ENCODE peak calls at places on chromosomes 4 and X, in six cellular contexts. W, Y, O, B, K and E are unnamed samples.

GRCh38 chr4:65023877-65024670 is 614.8 kb upstream of the TECRL start:
- DNase-seq in B (no peak), Y (no peak), W (no peak), K (no peak), O (peak; percentile 2), E (no peak)

GRCh38 chrX:151825927-151826471 is 86.7 kb upstream of the MAGEA4 start:
- DNase-seq in O (peak; percentile 0), B (peak; percentile 40), W (no peak), K (no peak), Y (no peak), E (no peak)

GRCh38 chr4:154877110-154877760 is 96.2 kb downstream of the RBM46 start:
- DNase-seq in B (peak; percentile 16), Y (no peak), K (no peak), O (no peak), W (no peak), E (no peak)

GRCh38 chr4:169968999-169969398 is 57.2 kb downstream of the MFAP3L start:
- DNase-seq in B (no peak), Y (no peak), O (no peak), K (no peak), W (no peak), E (no peak)

GRCh38 chrX:96182366-96182765 is 502.3 kb upstream of the DIAPH2 start:
- DNase-seq in Y (no peak), K (no peak), O (peak; percentile 72), B (no peak), W (no peak), E (no peak)

GRCh38 chr4:42436950-42437349 is 39.7 kb downstream of the SHISA3 start:
- DNase-seq in B (no peak), Y (no peak), O (no peak), W (no peak), K (no peak), E (no peak)

GRCh38 chr4:8553958-8554357 is 26.2 kb upstream of the GPR78 start:
- DNase-seq in Y (peak; percentile 57), W (no peak), K (no peak), O (no peak), B (no peak), E (no peak)

GRCh38 chr4:101977096-101977495 is 186.6 kb downstream of the BANK1 start:
- DNase-seq in Y (peak; percentile 83), O (no peak), B (peak; percentile 94), K (no peak), W (no peak), E (no peak)

GRCh38 chr4:72531768-72532290 is 37.2 kb downstream of the ADAMTS3 start:
- DNase-seq in O (no peak), W (no peak), K (no peak), Y (no peak), B (no peak), E (no peak)

GRCh38 chr4:171876636-171877035 is 63.4 kb downstream of the GALNTL6 start:
- DNase-seq in K (no peak), W (no peak), B (no peak), Y (no peak), O (no peak), E (no peak)

GRCh38 chr4:181819951-181820350 is 423.3 kb upstream of the TENM3 start:
- DNase-seq in K (no peak), Y (no peak), B (no peak), W (no peak), O (no peak), E (no peak)

GRCh38 chr4:72689929-72690328 is 120.9 kb upstream of the ADAMTS3 start:
- DNase-seq in W (no peak), Y (no peak), K (no peak), B (no peak), O (no peak), E (no peak)

GRCh38 chr4:128916832-128917231 is 107.3 kb downstream of the JADE1 start:
- DNase-seq in O (no peak), Y (no peak), W (peak; percentile 33), K (no peak), B (no peak), E (peak; percentile 21)

GRCh38 chr4:37763831-37764230 is 62.7 kb upstream of the PGM2 start:
- DNase-seq in K (no peak), B (no peak), Y (no peak), O (no peak), W (no peak), E (no peak)

GRCh38 chr4:92969650-92970370 is 666.0 kb downstream of the GRID2 start:
- DNase-seq in K (no peak), O (no peak), W (no peak), Y (no peak), B (peak; percentile 44), E (no peak)

GRCh38 chrX:122850326-122850725 is 333.8 kb upstream of the GRIA3 start:
- DNase-seq in O (no peak), K (no peak), B (no peak), W (no peak), Y (no peak), E (no peak)

GRCh38 chr4:182600093-182600492 is 317.1 kb downstream of the DCTD start:
- DNase-seq in W (no peak), K (no peak), B (no peak), O (no peak), Y (no peak), E (no peak)

GRCh38 chr4:26030260-26030667 is 116.2 kb downstream of the SMIM20 start:
- DNase-seq in B (no peak), W (no peak), K (no peak), Y (no peak), O (peak; percentile 98), E (no peak)

GRCh38 chrX:46865281-46865680 is 28.4 kb downstream of the RP2 start:
- DNase-seq in K (no peak), B (peak; percentile 20), Y (no peak), O (no peak), W (no peak), E (no peak)

GRCh38 chr4:103091601-103092223 is 7.9 kb downstream of the BDH2 start:
- DNase-seq in B (no peak), Y (no peak), O (peak; percentile 77), W (peak; percentile 46), K (no peak), E (peak; percentile 31)

DNA sequence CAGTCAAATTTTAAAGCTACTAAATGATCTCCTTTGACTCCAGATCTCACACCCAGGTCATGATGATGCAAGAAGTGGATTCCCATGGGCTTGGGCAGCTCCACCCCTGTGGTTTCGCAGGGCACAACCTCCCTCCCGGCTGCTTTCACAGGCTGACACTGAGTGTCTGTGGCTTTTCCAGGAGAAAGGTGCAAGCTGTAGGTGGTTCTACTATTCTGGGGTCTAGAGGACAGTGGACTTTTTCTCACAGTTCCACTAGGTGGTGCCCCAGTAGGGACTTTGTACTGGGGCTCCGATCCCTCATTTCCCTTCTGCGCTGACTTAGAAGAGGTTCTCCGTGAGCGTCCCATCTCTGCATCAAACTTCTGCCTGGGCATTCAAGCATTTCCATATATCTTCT is 845.2 kb downstream of the PCDH18 start:
- DNase-seq in W (no peak), Y (no peak), B (no peak), K (no peak), O (peak; percentile 52), E (no peak)
- TF ChIP-seq CTCF in W (no peak), Y (no peak), B (no peak), K (no peak), O (peak; percentile 69), E (no peak)

GRCh38 chr4:4880492-4880891 is 21.0 kb downstream of the MSX1 start:
- DNase-seq in K (no peak), B (no peak), Y (no peak), W (peak; percentile 42), O (no peak), E (peak; percentile 42)
- TF ChIP-seq CTCF in K (no peak), B (peak; percentile 24), Y (no peak), W (no peak), O (peak; percentile 57), E (peak; percentile 17)

DNA sequence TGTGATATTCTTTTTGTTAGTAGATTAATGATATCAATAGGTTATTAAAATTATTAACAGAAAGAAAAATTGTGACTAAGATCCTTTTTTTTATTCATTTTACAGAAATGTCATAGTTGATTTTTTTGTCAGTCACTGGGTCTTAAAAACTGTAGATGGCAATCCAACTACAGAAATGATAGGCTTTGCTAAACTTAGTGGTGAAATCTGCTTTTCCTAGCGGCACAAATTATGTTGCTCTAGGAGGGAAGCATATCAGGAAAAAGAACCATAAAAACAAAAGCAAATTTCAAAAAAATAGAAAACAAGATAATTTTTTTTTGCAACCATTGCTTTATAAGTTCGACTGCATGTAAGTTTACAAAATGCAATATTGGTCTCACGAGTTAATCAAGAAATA is 443.5 kb upstream of the IGFBP7 start:
- DNase-seq in K (no peak), O (no peak), Y (no peak), B (no peak), W (no peak), E (no peak)
- TF ChIP-seq CTCF in K (no peak), O (no peak), Y (no peak), B (no peak), W (no peak), E (no peak)

GRCh38 chrX:16993791-16994318 is 47.4 kb downstream of the REPS2 start:
- DNase-seq in K (no peak), W (no peak), O (peak; percentile 17), Y (no peak), B (no peak), E (no peak)
- TF ChIP-seq CTCF in K (no peak), W (no peak), O (peak; percentile 55), Y (no peak), B (peak; percentile 19), E (no peak)

DNA sequence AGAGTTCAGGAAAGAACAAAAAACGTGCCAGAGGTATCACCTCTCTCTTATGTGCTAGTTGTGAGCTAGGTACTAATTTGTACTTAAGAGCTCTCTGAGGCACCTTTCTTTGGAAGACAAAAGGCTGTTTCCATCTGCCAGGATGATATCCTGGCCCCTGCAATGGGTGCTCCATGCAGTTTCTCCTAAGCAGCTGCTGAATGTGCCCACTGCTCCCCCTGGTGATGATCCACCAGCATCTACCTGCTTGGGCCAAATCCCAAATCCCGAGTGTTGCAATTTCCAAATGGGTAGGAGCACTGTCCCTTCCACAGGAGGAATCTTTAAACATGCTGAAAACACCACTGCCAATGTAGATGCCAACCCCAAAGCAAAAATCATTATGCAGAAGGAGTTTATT is 69.4 kb upstream of the C4orf50 start:
- DNase-seq in W (no peak), B (no peak), O (peak; percentile 86), K (no peak), Y (peak; percentile 45), E (no peak)
- TF ChIP-seq CTCF in W (no peak), B (peak; percentile 47), O (peak; percentile 90), K (peak; percentile 29), Y (no peak), E (peak; percentile 30)

GRCh38 chr4:10074767-10075105 is 41.9 kb downstream of the WDR1 start:
- DNase-seq in Y (peak; percentile 80), K (no peak), W (peak; percentile 16), O (peak; percentile 41), B (peak; percentile 24), E (peak; percentile 28)
- TF ChIP-seq CTCF in Y (no peak), K (peak; percentile 17), W (no peak), O (peak; percentile 67), B (peak; percentile 50), E (peak; percentile 26)